ENCODE peak calls at places on chromosomes 12 and 14, in six cellular contexts. One of them, this sample, is unnamed.

GRCh38 chr14:56809262-56810215 is 740 bp downstream of the OTX2 start:
- DNase-seq in neural crest cell: no peak
- DNase-seq in nephron progenitor cell: peak
- DNase-seq in AG04450: no peak
- DNase-seq in tibial artery: no peak
- DNase-seq in left ventricle myocardium inferior: no peak
- DNase-seq in this sample: no peak

GRCh38 chr12:19695244-19696098 is 256.2 kb downstream of the AEBP2 start:
- DNase-seq in neural crest cell: no peak
- DNase-seq in nephron progenitor cell: no peak
- DNase-seq in AG04450: no peak
- DNase-seq in tibial artery: no peak
- DNase-seq in left ventricle myocardium inferior: no peak
- DNase-seq in this sample: no peak

GRCh38 chr14:94009767-94010166 is 12.7 kb downstream of the CCDC197 start:
- DNase-seq in neural crest cell: no peak
- DNase-seq in nephron progenitor cell: no peak
- DNase-seq in AG04450: peak
- DNase-seq in tibial artery: no peak
- DNase-seq in left ventricle myocardium inferior: no peak
- DNase-seq in this sample: no peak

GRCh38 chr14:51901475-51902024 is 41.1 kb downstream of the GNG2 start:
- DNase-seq in neural crest cell: no peak
- DNase-seq in nephron progenitor cell: no peak
- DNase-seq in AG04450: no peak
- DNase-seq in tibial artery: no peak
- DNase-seq in left ventricle myocardium inferior: no peak
- DNase-seq in this sample: no peak

GRCh38 chr12:104458645-104459555 is 2.2 kb downstream of the CHST11 start:
- DNase-seq in neural crest cell: no peak
- DNase-seq in nephron progenitor cell: peak
- DNase-seq in AG04450: no peak
- DNase-seq in tibial artery: peak
- DNase-seq in left ventricle myocardium inferior: peak
- DNase-seq in this sample: no peak

GRCh38 chr14:51846631-51847488 is 13.6 kb upstream of the GNG2 start:
- DNase-seq in neural crest cell: peak
- DNase-seq in nephron progenitor cell: peak
- DNase-seq in AG04450: no peak
- DNase-seq in tibial artery: peak
- DNase-seq in left ventricle myocardium inferior: peak
- DNase-seq in this sample: no peak

GRCh38 chr12:105245291-105245690 is 9.3 kb upstream of the APPL2 start:
- DNase-seq in neural crest cell: no peak
- DNase-seq in nephron progenitor cell: no peak
- DNase-seq in AG04450: no peak
- DNase-seq in tibial artery: no peak
- DNase-seq in left ventricle myocardium inferior: no peak
- DNase-seq in this sample: no peak

GRCh38 chr14:38199768-38200167 is 7.9 kb upstream of the SSTR1 start:
- DNase-seq in neural crest cell: no peak
- DNase-seq in nephron progenitor cell: no peak
- DNase-seq in AG04450: no peak
- DNase-seq in tibial artery: no peak
- DNase-seq in left ventricle myocardium inferior: no peak
- DNase-seq in this sample: no peak

GRCh38 chr12:102571889-102572288 is 91.5 kb upstream of the IGF1 start:
- DNase-seq in neural crest cell: no peak
- DNase-seq in nephron progenitor cell: no peak
- DNase-seq in AG04450: no peak
- DNase-seq in tibial artery: no peak
- DNase-seq in left ventricle myocardium inferior: no peak
- DNase-seq in this sample: no peak

GRCh38 chr12:22729898-22730443 is 105.0 kb downstream of the ETNK1 start:
- DNase-seq in neural crest cell: no peak
- DNase-seq in nephron progenitor cell: no peak
- DNase-seq in AG04450: peak
- DNase-seq in tibial artery: no peak
- DNase-seq in left ventricle myocardium inferior: no peak
- DNase-seq in this sample: peak

GRCh38 chr14:49173765-49174373 is 412.3 kb downstream of the RPS29 start:
- DNase-seq in neural crest cell: peak
- DNase-seq in nephron progenitor cell: peak
- DNase-seq in AG04450: peak
- DNase-seq in tibial artery: no peak
- DNase-seq in left ventricle myocardium inferior: no peak
- DNase-seq in this sample: no peak

GRCh38 chr12:6276247-6276887 is 34.1 kb upstream of the PLEKHG6 start:
- DNase-seq in neural crest cell: no peak
- DNase-seq in nephron progenitor cell: no peak
- DNase-seq in AG04450: no peak
- DNase-seq in tibial artery: no peak
- DNase-seq in left ventricle myocardium inferior: no peak
- DNase-seq in this sample: no peak

GRCh38 chr12:121278450-121279375 is 17.8 kb downstream of the CAMKK2 start:
- DNase-seq in neural crest cell: no peak
- DNase-seq in nephron progenitor cell: no peak
- DNase-seq in AG04450: peak
- DNase-seq in tibial artery: no peak
- DNase-seq in left ventricle myocardium inferior: peak
- DNase-seq in this sample: no peak

GRCh38 chr14:104595911-104596450 is 8.6 kb downstream of the TMEM179 start:
- DNase-seq in neural crest cell: no peak
- DNase-seq in nephron progenitor cell: no peak
- DNase-seq in AG04450: no peak
- DNase-seq in tibial artery: no peak
- DNase-seq in left ventricle myocardium inferior: peak
- DNase-seq in this sample: no peak

GRCh38 chr14:24353551-24354529 is 14.0 kb upstream of the RIPK3 start:
- DNase-seq in neural crest cell: no peak
- DNase-seq in nephron progenitor cell: no peak
- DNase-seq in AG04450: no peak
- DNase-seq in tibial artery: no peak
- DNase-seq in left ventricle myocardium inferior: no peak
- DNase-seq in this sample: no peak

GRCh38 chr12:40286583-40286982 is 61.8 kb downstream of the LRRK2 start:
- DNase-seq in neural crest cell: no peak
- DNase-seq in nephron progenitor cell: no peak
- DNase-seq in AG04450: no peak
- DNase-seq in tibial artery: no peak
- DNase-seq in left ventricle myocardium inferior: no peak
- DNase-seq in this sample: no peak

GRCh38 chr12:62260733-62261683 is 804 bp downstream of the USP15 start:
- DNase-seq in neural crest cell: peak
- DNase-seq in nephron progenitor cell: peak
- DNase-seq in AG04450: no peak
- DNase-seq in tibial artery: peak
- DNase-seq in left ventricle myocardium inferior: peak
- DNase-seq in this sample: no peak

GRCh38 chr14:81247271-81247766 is 26.6 kb upstream of the GTF2A1 start:
- DNase-seq in neural crest cell: no peak
- DNase-seq in nephron progenitor cell: no peak
- DNase-seq in AG04450: no peak
- DNase-seq in tibial artery: no peak
- DNase-seq in left ventricle myocardium inferior: no peak
- DNase-seq in this sample: no peak

GRCh38 chr14:81246561-81247270 is 26.0 kb upstream of the GTF2A1 start:
- DNase-seq in neural crest cell: no peak
- DNase-seq in nephron progenitor cell: no peak
- DNase-seq in AG04450: no peak
- DNase-seq in tibial artery: no peak
- DNase-seq in left ventricle myocardium inferior: no peak
- DNase-seq in this sample: peak

GRCh38 chr14:81245771-81246170 is 25.0 kb upstream of the GTF2A1 start:
- DNase-seq in neural crest cell: no peak
- DNase-seq in nephron progenitor cell: no peak
- DNase-seq in AG04450: no peak
- DNase-seq in tibial artery: no peak
- DNase-seq in left ventricle myocardium inferior: no peak
- DNase-seq in this sample: peak

GRCh38 chr14:81243499-81243898 is 22.7 kb upstream of the GTF2A1 start:
- DNase-seq in neural crest cell: no peak
- DNase-seq in nephron progenitor cell: no peak
- DNase-seq in AG04450: no peak
- DNase-seq in tibial artery: no peak
- DNase-seq in left ventricle myocardium inferior: no peak
- DNase-seq in this sample: no peak
- TF ChIP-seq CTCF in neural crest cell: no peak
- TF ChIP-seq CTCF in nephron progenitor cell: no peak
- TF ChIP-seq CTCF in AG04450: no peak
- TF ChIP-seq CTCF in tibial artery: no peak
- TF ChIP-seq CTCF in left ventricle myocardium inferior: no peak
- TF ChIP-seq CTCF in this sample: no peak

DNA sequence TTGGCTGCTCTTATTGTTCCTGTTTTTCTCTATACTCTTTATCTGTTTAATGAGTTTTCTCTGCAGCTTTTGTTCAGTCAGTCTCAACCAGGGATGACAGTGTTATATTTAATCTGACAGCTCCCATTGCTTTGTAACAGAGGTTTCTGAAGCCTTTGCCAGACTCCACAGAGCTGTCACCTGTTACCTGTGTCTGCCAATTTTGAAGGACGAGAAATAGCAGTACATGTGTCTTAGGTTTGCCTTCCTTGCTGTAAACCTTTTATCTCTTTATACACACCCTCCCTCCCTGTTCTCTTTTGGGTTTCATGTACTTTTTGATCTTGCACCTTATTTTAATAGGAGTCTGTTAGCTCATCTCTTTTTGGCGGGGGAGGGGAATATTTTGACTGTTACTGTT is 41.7 kb downstream of the FRS2 start:
- DNase-seq in neural crest cell: no peak
- DNase-seq in nephron progenitor cell: no peak
- DNase-seq in AG04450: no peak
- DNase-seq in tibial artery: no peak
- DNase-seq in left ventricle myocardium inferior: no peak
- DNase-seq in this sample: no peak
- TF ChIP-seq CTCF in neural crest cell: no peak
- TF ChIP-seq CTCF in nephron progenitor cell: no peak
- TF ChIP-seq CTCF in AG04450: no peak
- TF ChIP-seq CTCF in tibial artery: no peak
- TF ChIP-seq CTCF in left ventricle myocardium inferior: no peak
- TF ChIP-seq CTCF in this sample: no peak

GRCh38 chr12:68113644-68114043 is 45.9 kb downstream of the IFNG start:
- DNase-seq in neural crest cell: no peak
- DNase-seq in nephron progenitor cell: no peak
- DNase-seq in AG04450: no peak
- DNase-seq in tibial artery: no peak
- DNase-seq in left ventricle myocardium inferior: no peak
- DNase-seq in this sample: no peak
- TF ChIP-seq CTCF in neural crest cell: peak
- TF ChIP-seq CTCF in nephron progenitor cell: peak
- TF ChIP-seq CTCF in AG04450: peak
- TF ChIP-seq CTCF in tibial artery: no peak
- TF ChIP-seq CTCF in left ventricle myocardium inferior: no peak
- TF ChIP-seq CTCF in this sample: peak

DNA sequence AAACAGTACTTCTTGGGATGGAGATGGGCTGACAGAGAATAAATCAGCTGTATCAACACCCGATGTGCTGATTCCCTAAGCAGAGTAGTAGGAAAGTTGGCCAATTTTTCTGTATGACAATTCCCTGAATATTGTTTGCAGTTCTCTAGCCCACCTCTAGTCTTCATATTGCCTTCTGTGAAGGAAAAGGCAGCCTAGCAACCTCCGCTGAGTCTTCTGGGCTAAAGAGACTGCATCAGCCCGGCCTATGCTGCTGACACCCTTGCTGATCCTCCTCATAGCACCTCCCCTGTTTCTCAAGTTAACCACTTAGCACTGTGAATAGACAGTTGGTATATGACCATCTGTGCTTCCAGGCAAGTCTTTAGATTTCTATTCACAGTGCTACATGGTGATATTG is 161.1 kb upstream of the EGLN3 start:
- DNase-seq in neural crest cell: no peak
- DNase-seq in nephron progenitor cell: no peak
- DNase-seq in AG04450: no peak
- DNase-seq in tibial artery: no peak
- DNase-seq in left ventricle myocardium inferior: no peak
- DNase-seq in this sample: no peak
- TF ChIP-seq CTCF in neural crest cell: no peak
- TF ChIP-seq CTCF in nephron progenitor cell: no peak
- TF ChIP-seq CTCF in AG04450: peak
- TF ChIP-seq CTCF in tibial artery: no peak
- TF ChIP-seq CTCF in left ventricle myocardium inferior: no peak
- TF ChIP-seq CTCF in this sample: no peak

GRCh38 chr12:48765753-48766162 is 23.1 kb downstream of the ADCY6 start:
- DNase-seq in neural crest cell: no peak
- DNase-seq in nephron progenitor cell: no peak
- DNase-seq in AG04450: no peak
- DNase-seq in tibial artery: no peak
- DNase-seq in left ventricle myocardium inferior: no peak
- DNase-seq in this sample: no peak

GRCh38 chr12:48768736-48769135 is 20.2 kb downstream of the ADCY6 start:
- DNase-seq in neural crest cell: no peak
- DNase-seq in nephron progenitor cell: no peak
- DNase-seq in AG04450: no peak
- DNase-seq in tibial artery: no peak
- DNase-seq in left ventricle myocardium inferior: no peak
- DNase-seq in this sample: no peak

GRCh38 chr12:48767047-48767446 is 21.8 kb downstream of the ADCY6 start:
- DNase-seq in neural crest cell: no peak
- DNase-seq in nephron progenitor cell: no peak
- DNase-seq in AG04450: no peak
- DNase-seq in tibial artery: peak
- DNase-seq in left ventricle myocardium inferior: peak
- DNase-seq in this sample: no peak

GRCh38 chr12:48767521-48767920 is 21.4 kb downstream of the ADCY6 start:
- DNase-seq in neural crest cell: no peak
- DNase-seq in nephron progenitor cell: no peak
- DNase-seq in AG04450: no peak
- DNase-seq in tibial artery: no peak
- DNase-seq in left ventricle myocardium inferior: no peak
- DNase-seq in this sample: no peak

DNA sequence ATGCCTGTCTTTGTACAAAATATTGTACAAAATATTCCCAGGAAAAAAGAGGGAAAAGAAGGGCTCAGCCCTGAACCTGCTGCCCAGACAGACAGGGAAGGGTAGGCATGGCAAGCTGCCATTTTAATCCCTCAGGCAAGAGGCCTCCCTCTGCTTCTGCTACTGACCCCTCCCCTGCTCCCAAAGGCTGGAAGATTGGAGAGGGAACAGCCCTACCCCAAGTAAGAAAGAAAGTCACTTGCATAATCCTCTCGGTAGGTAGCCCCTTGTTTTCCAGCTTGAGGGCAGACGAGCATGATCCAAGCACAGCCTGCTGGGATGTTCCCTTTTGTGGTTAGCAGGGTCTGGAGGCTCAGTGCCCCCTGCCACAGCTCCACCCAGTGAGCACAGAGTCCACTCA is 20.7 kb downstream of the ADCY6 start:
- DNase-seq in neural crest cell: no peak
- DNase-seq in nephron progenitor cell: no peak
- DNase-seq in AG04450: no peak
- DNase-seq in tibial artery: no peak
- DNase-seq in left ventricle myocardium inferior: no peak
- DNase-seq in this sample: no peak
- TF ChIP-seq CTCF in neural crest cell: no peak
- TF ChIP-seq CTCF in nephron progenitor cell: no peak
- TF ChIP-seq CTCF in AG04450: no peak
- TF ChIP-seq CTCF in tibial artery: no peak
- TF ChIP-seq CTCF in left ventricle myocardium inferior: no peak
- TF ChIP-seq CTCF in this sample: no peak